ENCODE peak calls at places on chromosomes 11 and 22, in eight cellular contexts. K is PC-3, S is lower lobe of right lung, X is Calu3, Z is psoas muscle, W is mucosa of descending colon, O is nephron progenitor cell, C is fibroblast of the aortic adventitia. B is an unnamed sample.

GRCh38 chr11:102401905-102402304 is 50.7 kb downstream of the TMEM123 start:
- DNase-seq in S (no peak), W (no peak), C (no peak), X (no peak), O (no peak), Z (no peak), K (no peak), B (no peak)

GRCh38 chr22:48370508-48371325 is 1457.0 kb downstream of the BRD1 start:
- DNase-seq in K (no peak), S (no peak), C (no peak), Z (no peak), O (no peak), X (no peak), W (no peak), B (no peak)

GRCh38 chr11:11814614-11815452 is 26.9 kb upstream of the USP47 start:
- DNase-seq in Z (no peak), K (no peak), O (no peak), S (no peak), C (no peak), X (no peak), W (no peak), B (no peak)

GRCh38 chr11:2368851-2369180 is 8.3 kb upstream of the CD81 start:
- DNase-seq in O (no peak), K (no peak), W (no peak), S (no peak), X (no peak), C (no peak), Z (no peak), B (no peak)

GRCh38 chr11:19963697-19964340 is 196.5 kb downstream of the DBX1 start:
- DNase-seq in O (no peak), K (no peak), W (no peak), X (no peak), Z (no peak), C (no peak), S (no peak), B (no peak)

GRCh38 chr11:19393941-19394340 is 153.2 kb upstream of the E2F8 start:
- DNase-seq in Z (no peak), W (no peak), C (peak), K (no peak), S (no peak), O (no peak), X (no peak), B (no peak)

GRCh38 chr11:78961186-78961782 is 386.6 kb upstream of the NARS2 start:
- DNase-seq in K (peak), X (peak), O (peak), W (peak), S (peak), C (peak), Z (no peak), B (peak)

GRCh38 chr11:115304774-115305472 is 199.3 kb downstream of the CADM1 start:
- DNase-seq in K (peak), X (no peak), S (no peak), C (no peak), Z (no peak), O (no peak), W (no peak), B (no peak)

GRCh38 chr22:25697978-25698377 is 44.0 kb upstream of the MYO18B start:
- DNase-seq in X (no peak), S (no peak), K (no peak), C (no peak), W (no peak), O (no peak), Z (no peak), B (no peak)

GRCh38 chr22:28909375-28909774 is 26.0 kb downstream of the ZNRF3 start:
- DNase-seq in C (peak), Z (no peak), X (peak), S (no peak), O (no peak), K (no peak), W (no peak), B (no peak)

GRCh38 chr11:130146797-130147196 is 12.8 kb upstream of the ST14 start:
- DNase-seq in W (no peak), C (no peak), S (no peak), X (no peak), O (no peak), K (peak), Z (no peak), B (no peak)

GRCh38 chr11:304915-305833 is 2.4 kb upstream of the IFITM2 start:
- DNase-seq in K (peak), O (peak), C (peak), W (peak), S (peak), X (peak), Z (peak), B (peak)

GRCh38 chr22:38202437-38203089 is 769 bp downstream of the MAFF start:
- DNase-seq in Z (peak), C (peak), X (peak), S (peak), W (peak), K (peak), O (peak), B (peak)

GRCh38 chr22:22887621-22888503 is at the start of gene IGLL5:
- DNase-seq in K (no peak), Z (no peak), X (no peak), S (no peak), C (no peak), O (no peak), W (no peak), B (no peak)

GRCh38 chr11:77046060-77046501 is 11.9 kb downstream of the B3GNT6 start:
- DNase-seq in S (peak), Z (no peak), X (peak), K (peak), O (peak), C (no peak), W (peak), B (peak)

GRCh38 chr11:21630934-21631478 is 561.9 kb upstream of the ANO5 start:
- DNase-seq in S (no peak), C (no peak), W (no peak), K (no peak), O (no peak), X (no peak), Z (no peak), B (no peak)

DNA sequence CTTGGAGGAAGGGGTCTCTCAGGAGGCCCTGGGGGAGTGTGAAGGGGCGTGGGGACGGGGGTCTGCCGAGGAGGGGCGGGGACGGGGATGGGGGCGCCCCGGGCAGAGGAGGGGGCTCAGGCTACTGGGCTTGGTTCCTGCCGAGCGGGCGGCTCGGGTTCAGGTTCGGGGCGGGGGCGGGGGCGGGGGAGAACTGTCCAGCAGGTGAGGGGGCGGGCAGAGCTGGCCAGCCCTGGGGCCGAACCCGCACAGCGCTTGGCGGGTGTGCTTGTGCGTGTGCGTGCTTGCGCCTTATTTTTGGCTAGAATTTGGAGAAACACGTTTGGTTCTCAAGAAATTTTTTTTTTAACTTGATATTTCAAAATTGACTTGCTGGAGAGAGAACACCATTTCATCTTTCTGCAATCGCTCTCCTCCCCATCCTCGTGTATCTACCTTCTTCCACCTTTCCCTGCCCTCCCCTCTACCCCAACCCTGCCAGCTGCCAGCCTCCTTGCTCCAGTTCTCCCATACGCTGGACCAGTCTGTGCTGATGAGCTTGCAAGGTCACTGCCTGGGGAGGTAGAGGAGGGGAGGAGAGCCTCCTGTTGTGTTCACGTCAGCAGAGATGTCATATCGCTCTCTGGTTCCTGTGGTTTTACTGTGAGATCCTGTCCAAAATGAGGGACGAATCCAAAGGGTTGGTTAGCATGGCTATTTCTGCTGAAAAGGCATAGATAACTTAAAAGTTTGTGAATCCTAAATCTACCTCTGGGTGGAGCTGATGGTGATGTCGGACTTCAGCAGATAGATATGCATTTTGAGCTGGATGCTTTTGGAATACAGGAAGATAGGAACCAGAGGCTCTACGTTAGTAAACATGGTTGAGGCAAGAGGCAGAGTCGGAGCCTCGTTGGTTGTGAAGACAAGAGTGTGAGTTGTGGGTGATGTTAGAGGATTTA is 668 bp downstream of the MADD start:
- DNase-seq in Z (no peak), K (peak), O (no peak), W (peak), X (no peak), C (peak), S (peak), B (peak)
- TF ChIP-seq CTCF in Z (no peak), K (peak), O (no peak), W (no peak), X (no peak), C (peak), S (no peak), B (peak)

GRCh38 chr11:117591316-117592039 is 205.5 kb downstream of the DSCAML1 start:
- DNase-seq in O (no peak), W (no peak), Z (no peak), X (no peak), K (no peak), C (no peak), S (no peak), B (no peak)

GRCh38 chr11:117593065-117593464 is 204.0 kb downstream of the DSCAML1 start:
- DNase-seq in Z (no peak), W (no peak), K (no peak), S (no peak), C (no peak), X (no peak), O (no peak), B (no peak)

GRCh38 chr11:117600261-117600783 is 196.7 kb downstream of the DSCAML1 start:
- DNase-seq in C (no peak), O (no peak), K (no peak), X (no peak), W (no peak), S (no peak), Z (no peak), B (no peak)

GRCh38 chr11:117597083-117597482 is 199.9 kb downstream of the DSCAML1 start:
- DNase-seq in X (peak), C (peak), S (no peak), O (peak), W (peak), K (peak), Z (no peak), B (peak)

DNA sequence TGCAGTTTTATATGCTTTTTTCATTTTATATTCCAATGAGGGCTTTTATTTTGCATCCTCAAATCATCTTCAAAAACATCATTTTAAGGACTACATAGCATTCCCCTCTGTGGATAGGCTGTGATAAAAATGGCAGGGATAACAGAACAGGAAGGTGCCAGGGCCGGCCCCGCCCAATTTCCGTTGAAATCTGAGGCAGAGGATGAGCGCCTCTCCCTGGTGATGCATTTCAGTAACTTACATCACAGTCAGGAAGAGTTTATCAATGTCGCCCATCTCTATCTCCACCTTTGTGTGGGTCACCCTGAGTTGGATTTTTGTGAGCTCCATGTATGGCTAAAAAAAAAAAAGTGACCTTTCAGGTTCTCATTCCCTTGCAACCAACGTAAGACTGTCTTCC is 201.6 kb downstream of the DSCAML1 start:
- DNase-seq in C (no peak), S (no peak), O (no peak), W (no peak), Z (no peak), X (no peak), K (no peak), B (no peak)
- TF ChIP-seq CTCF in C (no peak), S (no peak), O (no peak), W (no peak), Z (no peak), X (no peak), K (peak), B (no peak)

DNA sequence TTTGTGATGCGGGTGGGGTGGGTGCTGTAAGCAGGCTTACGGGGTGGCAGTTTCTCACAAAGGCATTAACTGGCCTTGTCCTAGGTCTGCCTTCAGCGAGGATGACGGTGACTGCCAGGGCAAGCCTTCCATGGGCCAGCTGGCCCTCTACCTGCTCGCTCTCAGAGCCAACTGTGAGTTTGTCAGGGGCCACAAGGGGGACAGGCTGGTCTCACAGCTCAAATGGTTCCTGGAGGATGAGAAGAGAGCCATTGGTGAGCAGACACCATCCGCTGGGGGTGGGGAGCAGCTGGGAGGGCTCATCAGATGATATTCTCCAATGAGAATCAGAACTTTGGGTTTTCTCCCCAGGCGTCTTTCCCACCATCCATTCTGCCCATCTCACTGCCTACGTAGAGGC is 5.8 kb downstream of the TCN2 start:
- DNase-seq in W (no peak), O (no peak), Z (no peak), K (no peak), X (no peak), C (no peak), S (no peak), B (no peak)
- TF ChIP-seq CTCF in W (no peak), O (no peak), Z (no peak), K (no peak), X (no peak), C (no peak), S (no peak), B (no peak)

GRCh38 chr11:37107415-37107814 is 509.4 kb upstream of the RAG2 start:
- DNase-seq in K (peak), X (no peak), Z (no peak), C (no peak), W (no peak), O (no peak), S (no peak), B (no peak)
- TF ChIP-seq CTCF in K (peak), X (no peak), Z (no peak), C (no peak), W (no peak), O (no peak), S (no peak), B (no peak)

GRCh38 chr11:65456418-65456817 is 33.8 kb downstream of the NEAT1 start:
- DNase-seq in S (no peak), Z (no peak), W (no peak), K (peak), X (no peak), O (no peak), C (no peak), B (no peak)

GRCh38 chr11:65452806-65453490 is 30.4 kb downstream of the NEAT1 start:
- DNase-seq in Z (peak), K (peak), C (peak), O (no peak), S (no peak), X (no peak), W (no peak), B (no peak)

GRCh38 chr11:65454311-65454695 is 31.7 kb downstream of the NEAT1 start:
- DNase-seq in C (peak), S (no peak), X (no peak), W (peak), O (no peak), Z (no peak), K (peak), B (no peak)

GRCh38 chr11:65459552-65459951 is 37.0 kb downstream of the NEAT1 start:
- DNase-seq in Z (no peak), C (no peak), X (no peak), O (no peak), S (no peak), W (peak), K (no peak), B (no peak)

GRCh38 chr11:65454696-65455456 is 32.3 kb downstream of the NEAT1 start:
- DNase-seq in W (peak), Z (peak), K (peak), X (peak), C (peak), O (peak), S (peak), B (peak)
- TF ChIP-seq CTCF in W (no peak), Z (no peak), K (peak), X (no peak), C (no peak), O (no peak), S (no peak), B (no peak)

B was measured in hepatocyte.